ENCODE peak calls at places on chromosomes 16 and 17, in five cellular contexts. One of them, this sample, is unnamed. For H3K4me1 and H3K36me3, the result is how much of the 10 kb centered on the place peaks cover.

GRCh38 chr17:66727634-66728570 is 107.0 kb upstream of the CACNG5 start:
- DNase-seq in tibial artery: no peak
- DNase-seq in transverse colon: peak
- DNase-seq in hepatocyte: peak
- DNase-seq in upper lobe of left lung: no peak
- DNase-seq in this sample: peak

GRCh38 chr17:76687278-76688164 is 23.2 kb downstream of the MXRA7 start:
- DNase-seq in tibial artery: peak
- DNase-seq in transverse colon: no peak
- DNase-seq in hepatocyte: no peak
- DNase-seq in upper lobe of left lung: no peak
- DNase-seq in this sample: no peak

GRCh38 chr16:21100447-21100846 is 50.2 kb downstream of the DNAH3 start:
- DNase-seq in tibial artery: no peak
- DNase-seq in transverse colon: no peak
- DNase-seq in hepatocyte: peak
- DNase-seq in upper lobe of left lung: no peak
- DNase-seq in this sample: no peak

GRCh38 chr16:65510241-65510640 is 388.4 kb upstream of the CDH11 start:
- DNase-seq in tibial artery: no peak
- DNase-seq in transverse colon: no peak
- DNase-seq in hepatocyte: no peak
- DNase-seq in upper lobe of left lung: no peak
- DNase-seq in this sample: no peak

GRCh38 chr16:56950051-56950450 is 11.7 kb upstream of the CETP start:
- DNase-seq in tibial artery: peak
- DNase-seq in transverse colon: no peak
- DNase-seq in hepatocyte: no peak
- DNase-seq in upper lobe of left lung: no peak
- DNase-seq in this sample: no peak

GRCh38 chr16:81616321-81617020 is 162.6 kb upstream of the PLCG2 start:
- DNase-seq in tibial artery: no peak
- DNase-seq in transverse colon: peak
- DNase-seq in hepatocyte: peak
- DNase-seq in upper lobe of left lung: peak
- DNase-seq in this sample: no peak

GRCh38 chr16:8620535-8620934 is 963 bp upstream of the METTL22 start:
- DNase-seq in tibial artery: no peak
- DNase-seq in transverse colon: no peak
- DNase-seq in hepatocyte: no peak
- DNase-seq in upper lobe of left lung: no peak
- DNase-seq in this sample: no peak

GRCh38 chr16:14181371-14182050 is 110.4 kb downstream of the MRTFB start:
- DNase-seq in tibial artery: no peak
- DNase-seq in transverse colon: no peak
- DNase-seq in hepatocyte: no peak
- DNase-seq in upper lobe of left lung: no peak
- DNase-seq in this sample: no peak

GRCh38 chr17:30824002-30824355 is 513 bp downstream of the CRLF3 start:
- DNase-seq in tibial artery: no peak
- DNase-seq in transverse colon: peak
- DNase-seq in hepatocyte: peak
- DNase-seq in upper lobe of left lung: no peak
- DNase-seq in this sample: no peak

GRCh38 chr16:73068546-73069401 is 20.8 kb upstream of the ZFHX3 start:
- DNase-seq in tibial artery: peak
- DNase-seq in transverse colon: peak
- DNase-seq in hepatocyte: no peak
- DNase-seq in upper lobe of left lung: peak
- DNase-seq in this sample: no peak

GRCh38 chr16:75942901-75943300 is 216.6 kb upstream of the CPHXL start:
- DNase-seq in tibial artery: no peak
- DNase-seq in transverse colon: no peak
- DNase-seq in hepatocyte: no peak
- DNase-seq in upper lobe of left lung: no peak
- DNase-seq in this sample: no peak

DNA sequence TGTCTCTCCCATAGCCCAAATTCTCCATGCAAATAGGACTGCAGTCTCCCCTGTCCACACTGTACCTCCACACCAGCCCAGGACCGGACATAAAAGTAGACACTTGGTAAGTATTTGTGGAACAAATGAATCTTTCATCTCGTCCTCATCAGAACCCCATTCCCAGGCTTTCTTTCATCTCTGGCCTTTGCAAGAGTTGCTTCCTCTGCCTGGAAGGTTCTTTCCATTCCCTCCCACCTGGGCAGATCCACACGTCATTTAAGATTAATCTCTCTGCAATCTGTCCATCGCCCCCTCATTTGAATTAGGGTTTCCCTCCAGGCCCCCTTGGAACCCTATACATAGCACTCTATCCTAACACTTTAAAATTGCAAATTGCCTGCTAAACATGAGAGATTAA is 3.9 kb upstream of the NXPH3 start:
- DNase-seq in tibial artery: no peak
- DNase-seq in transverse colon: no peak
- DNase-seq in hepatocyte: no peak
- DNase-seq in upper lobe of left lung: no peak
- DNase-seq in this sample: no peak
- H3K4me1 ChIP-seq in tibial artery: half or more
- H3K4me1 ChIP-seq in transverse colon: under half
- H3K4me1 ChIP-seq in hepatocyte: under half
- H3K4me1 ChIP-seq in upper lobe of left lung: half or more
- H3K4me1 ChIP-seq in this sample: under half

GRCh38 chr16:49100366-49100765 is 181.3 kb downstream of the CBLN1 start:
- DNase-seq in tibial artery: no peak
- DNase-seq in transverse colon: no peak
- DNase-seq in hepatocyte: no peak
- DNase-seq in upper lobe of left lung: no peak
- DNase-seq in this sample: no peak
- H3K36me3 ChIP-seq in tibial artery: under half
- H3K36me3 ChIP-seq in transverse colon: under half
- H3K36me3 ChIP-seq in hepatocyte: under half
- H3K36me3 ChIP-seq in upper lobe of left lung: under half
- H3K36me3 ChIP-seq in this sample: under half

GRCh38 chr16:51154271-51155171 is 3.5 kb upstream of the SALL1 start:
- DNase-seq in tibial artery: no peak
- DNase-seq in transverse colon: no peak
- DNase-seq in hepatocyte: peak
- DNase-seq in upper lobe of left lung: peak
- DNase-seq in this sample: no peak
- TF ChIP-seq CTCF in tibial artery: no peak
- TF ChIP-seq CTCF in transverse colon: no peak
- TF ChIP-seq CTCF in hepatocyte: no peak
- TF ChIP-seq CTCF in upper lobe of left lung: no peak
- TF ChIP-seq CTCF in this sample: no peak

DNA sequence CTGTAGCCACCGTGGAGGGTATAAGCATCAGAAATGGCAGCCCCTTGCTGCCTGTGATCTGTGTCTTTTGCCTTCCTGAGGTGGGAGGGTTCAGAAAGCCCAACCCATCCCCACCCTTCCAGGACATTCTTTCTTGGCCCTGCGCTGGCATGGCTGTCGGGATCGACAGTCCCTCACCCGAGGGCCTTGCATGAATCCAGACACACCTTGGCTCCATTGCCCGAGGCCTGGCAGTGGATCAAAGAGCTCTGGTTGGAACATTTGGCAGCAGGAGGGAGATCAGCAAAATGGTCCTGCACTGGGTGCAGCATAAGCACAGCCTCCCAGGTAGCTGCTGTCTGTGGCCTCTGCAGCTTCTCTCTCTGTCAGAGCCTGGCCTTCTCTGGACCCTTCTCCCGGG is 246.6 kb upstream of the MAF start:
- DNase-seq in tibial artery: no peak
- DNase-seq in transverse colon: no peak
- DNase-seq in hepatocyte: no peak
- DNase-seq in upper lobe of left lung: no peak
- DNase-seq in this sample: no peak
- H3K4me1 ChIP-seq in tibial artery: under half
- H3K4me1 ChIP-seq in transverse colon: under half
- H3K4me1 ChIP-seq in hepatocyte: under half
- H3K4me1 ChIP-seq in upper lobe of left lung: under half
- H3K4me1 ChIP-seq in this sample: under half

GRCh38 chr17:40364121-40364861 is at the start of gene GJD3:
- DNase-seq in tibial artery: no peak
- DNase-seq in transverse colon: no peak
- DNase-seq in hepatocyte: no peak
- DNase-seq in upper lobe of left lung: no peak
- DNase-seq in this sample: peak
- H3K36me3 ChIP-seq in tibial artery: under half
- H3K36me3 ChIP-seq in transverse colon: under half
- H3K36me3 ChIP-seq in hepatocyte: under half
- H3K36me3 ChIP-seq in upper lobe of left lung: under half
- H3K36me3 ChIP-seq in this sample: under half

GRCh38 chr17:3796822-3797170 is 4.2 kb downstream of the ITGAE start:
- DNase-seq in tibial artery: no peak
- DNase-seq in transverse colon: no peak
- DNase-seq in hepatocyte: no peak
- DNase-seq in upper lobe of left lung: no peak
- DNase-seq in this sample: no peak

GRCh38 chr17:3801043-3801746 is at the start of gene ITGAE:
- DNase-seq in tibial artery: no peak
- DNase-seq in transverse colon: no peak
- DNase-seq in hepatocyte: no peak
- DNase-seq in upper lobe of left lung: peak
- DNase-seq in this sample: no peak

GRCh38 chr17:3800362-3801042 is 486 bp downstream of the ITGAE start:
- DNase-seq in tibial artery: no peak
- DNase-seq in transverse colon: no peak
- DNase-seq in hepatocyte: no peak
- DNase-seq in upper lobe of left lung: no peak
- DNase-seq in this sample: no peak

GRCh38 chr17:3798273-3799180 is 2.5 kb downstream of the ITGAE start:
- DNase-seq in tibial artery: no peak
- DNase-seq in transverse colon: no peak
- DNase-seq in hepatocyte: no peak
- DNase-seq in upper lobe of left lung: no peak
- DNase-seq in this sample: no peak

GRCh38 chr17:3799181-3799627 is 1.8 kb downstream of the ITGAE start:
- DNase-seq in tibial artery: no peak
- DNase-seq in transverse colon: no peak
- DNase-seq in hepatocyte: no peak
- DNase-seq in upper lobe of left lung: no peak
- DNase-seq in this sample: no peak
- TF ChIP-seq CTCF in tibial artery: no peak
- TF ChIP-seq CTCF in transverse colon: no peak
- TF ChIP-seq CTCF in hepatocyte: no peak
- TF ChIP-seq CTCF in upper lobe of left lung: no peak
- TF ChIP-seq CTCF in this sample: no peak

GRCh38 chr16:16013812-16014211 is 64.4 kb downstream of the ABCC1 start:
- DNase-seq in tibial artery: no peak
- DNase-seq in transverse colon: no peak
- DNase-seq in hepatocyte: no peak
- DNase-seq in upper lobe of left lung: no peak
- DNase-seq in this sample: no peak
- H3K4me1 ChIP-seq in tibial artery: under half
- H3K4me1 ChIP-seq in transverse colon: under half
- H3K4me1 ChIP-seq in hepatocyte: under half
- H3K4me1 ChIP-seq in upper lobe of left lung: under half
- H3K4me1 ChIP-seq in this sample: under half

DNA sequence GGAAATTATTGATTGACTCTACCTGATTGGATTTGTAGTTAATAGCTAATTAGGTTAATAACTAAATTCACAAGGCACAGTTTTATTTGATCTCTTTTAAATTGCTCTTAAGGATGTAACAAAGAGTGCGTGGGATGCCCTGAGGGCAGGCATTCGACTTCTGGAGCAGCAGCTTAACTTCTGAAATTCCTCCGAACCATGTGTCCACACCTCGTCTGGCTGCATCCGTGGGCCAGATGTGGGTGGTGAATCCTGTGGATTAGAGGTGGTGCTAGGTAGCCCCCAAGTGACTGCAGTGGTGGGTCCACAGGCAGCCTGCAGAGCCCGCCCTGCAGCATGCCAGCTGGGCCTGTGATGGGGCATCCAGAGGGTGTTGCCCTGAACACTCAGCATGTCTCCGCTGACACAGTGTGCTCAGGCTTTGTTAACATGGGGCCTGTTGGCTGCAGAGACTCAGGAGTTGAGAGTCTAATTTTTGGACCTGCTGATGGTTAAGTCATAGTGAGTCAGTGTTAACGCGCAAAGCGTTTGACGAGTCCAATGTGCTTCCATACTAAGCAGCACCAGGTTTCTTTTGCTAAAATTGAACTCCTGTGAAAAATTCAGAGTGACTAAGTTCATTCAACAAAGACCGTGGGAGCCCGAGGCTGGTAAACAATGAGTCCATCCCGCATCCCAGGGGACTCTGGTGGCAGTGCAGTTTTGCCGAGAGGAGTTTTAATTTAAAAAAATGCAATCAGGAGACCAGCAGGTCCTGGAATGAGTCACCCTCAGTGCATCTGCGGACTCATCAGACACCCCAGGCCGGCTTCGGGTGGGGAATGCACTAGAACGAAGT is 3.8 kb upstream of the NPB start:
- DNase-seq in tibial artery: no peak
- DNase-seq in transverse colon: no peak
- DNase-seq in hepatocyte: no peak
- DNase-seq in upper lobe of left lung: peak
- DNase-seq in this sample: no peak
- H3K36me3 ChIP-seq in tibial artery: half or more
- H3K36me3 ChIP-seq in transverse colon: under half
- H3K36me3 ChIP-seq in hepatocyte: under half
- H3K36me3 ChIP-seq in upper lobe of left lung: half or more
- H3K36me3 ChIP-seq in this sample: under half

DNA sequence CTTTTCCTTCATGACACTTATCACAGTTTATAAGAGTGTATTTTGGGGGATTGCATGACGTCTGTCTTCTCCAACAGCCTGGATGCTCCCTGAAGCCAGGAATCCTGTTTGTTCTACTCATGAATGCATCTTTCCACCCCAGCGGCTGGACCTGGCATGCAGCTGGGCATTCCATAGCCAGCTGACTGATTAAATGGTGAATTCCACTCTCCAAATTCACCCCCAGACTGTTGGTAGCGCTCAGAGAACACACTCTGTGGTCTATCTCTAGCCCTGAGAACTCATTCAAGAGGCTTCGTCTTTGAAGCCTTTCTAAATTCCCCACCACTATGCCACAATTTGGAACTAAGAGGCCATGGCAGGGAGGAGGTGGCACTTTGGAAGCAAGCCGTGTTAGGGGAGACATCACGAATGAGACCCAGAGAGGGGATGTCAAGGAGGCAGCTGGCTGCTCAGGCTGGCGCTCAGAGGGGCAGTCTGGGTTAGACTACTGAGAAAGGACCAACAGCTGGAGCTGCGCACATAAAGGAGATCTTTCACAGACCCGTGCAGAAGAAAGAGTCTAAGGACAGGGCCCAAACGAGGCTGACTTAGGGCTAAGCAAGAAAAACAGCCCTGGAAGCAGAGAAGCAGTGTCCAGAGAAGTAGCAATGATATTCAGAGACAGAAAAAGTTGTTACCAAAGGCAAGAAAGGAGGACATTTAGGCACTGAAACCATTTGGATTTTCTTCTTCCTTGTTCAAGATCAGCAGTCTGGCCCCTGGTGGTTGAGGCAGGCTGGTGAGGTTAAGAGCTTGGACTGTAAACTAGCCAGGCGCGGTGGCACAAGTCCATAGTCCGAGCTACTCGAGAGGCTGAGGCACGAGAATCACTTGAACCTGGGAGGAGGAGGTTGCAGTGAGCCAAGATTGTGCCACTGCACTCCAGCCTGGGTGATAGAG is 42.4 kb upstream of the ZNF629 start:
- DNase-seq in tibial artery: peak
- DNase-seq in transverse colon: peak
- DNase-seq in hepatocyte: peak
- DNase-seq in upper lobe of left lung: no peak
- DNase-seq in this sample: no peak
- TF ChIP-seq CTCF in tibial artery: no peak
- TF ChIP-seq CTCF in transverse colon: peak
- TF ChIP-seq CTCF in hepatocyte: no peak
- TF ChIP-seq CTCF in upper lobe of left lung: peak
- TF ChIP-seq CTCF in this sample: no peak